ENCODE peak calls at places on chromosomes 11 and 22, in four cellular contexts. One of them, this sample, is unnamed.

GRCh38 chr11:69003301-69003865 is 9.7 kb downstream of the MRGPRF start:
- DNase-seq in neuronal stem cell: no peak
- DNase-seq in cardiac muscle cell: no peak
- DNase-seq in ovary: peak; percentile 25
- DNase-seq in this sample: no peak

GRCh38 chr22:35330258-35330861 is 30.7 kb downstream of the TOM1 start:
- DNase-seq in neuronal stem cell: no peak
- DNase-seq in cardiac muscle cell: peak; percentile 95
- DNase-seq in ovary: peak; percentile 79
- DNase-seq in this sample: peak; percentile 54

GRCh38 chr22:27801616-27802388 is at the start of gene MN1:
- DNase-seq in neuronal stem cell: peak; percentile 79
- DNase-seq in cardiac muscle cell: peak; percentile 58
- DNase-seq in ovary: peak; percentile 78
- DNase-seq in this sample: peak; percentile 37

GRCh38 chr11:65615950-65616574 is 486 bp downstream of the PCNX3 start:
- DNase-seq in neuronal stem cell: no peak
- DNase-seq in cardiac muscle cell: peak; percentile 31
- DNase-seq in ovary: no peak
- DNase-seq in this sample: no peak

GRCh38 chr22:45240137-45240809 is 421 bp downstream of the KIAA0930 start:
- DNase-seq in neuronal stem cell: no peak
- DNase-seq in cardiac muscle cell: peak; percentile 41
- DNase-seq in ovary: peak; percentile 52
- DNase-seq in this sample: peak; percentile 34

GRCh38 chr11:62547691-62548281 is 1.2 kb upstream of the AHNAK start:
- DNase-seq in neuronal stem cell: no peak
- DNase-seq in cardiac muscle cell: no peak
- DNase-seq in ovary: no peak
- DNase-seq in this sample: no peak

GRCh38 chr11:82521427-82521826 is 212.2 kb downstream of the FAM181B start:
- DNase-seq in neuronal stem cell: no peak
- DNase-seq in cardiac muscle cell: no peak
- DNase-seq in ovary: no peak
- DNase-seq in this sample: no peak

GRCh38 chr11:79592441-79593223 is 151.8 kb upstream of the TENM4 start:
- DNase-seq in neuronal stem cell: no peak
- DNase-seq in cardiac muscle cell: no peak
- DNase-seq in ovary: no peak
- DNase-seq in this sample: no peak

GRCh38 chr11:35964846-35965245 is 21.0 kb downstream of the LDLRAD3 start:
- DNase-seq in neuronal stem cell: no peak
- DNase-seq in cardiac muscle cell: peak; percentile 34
- DNase-seq in ovary: no peak
- DNase-seq in this sample: no peak

GRCh38 chr11:121033635-121034034 is 9.7 kb downstream of the TBCEL start:
- DNase-seq in neuronal stem cell: no peak
- DNase-seq in cardiac muscle cell: no peak
- DNase-seq in ovary: no peak
- DNase-seq in this sample: no peak

GRCh38 chr11:83611616-83612015 is 325.4 kb upstream of the CCDC90B start:
- DNase-seq in neuronal stem cell: no peak
- DNase-seq in cardiac muscle cell: no peak
- DNase-seq in ovary: no peak
- DNase-seq in this sample: no peak

GRCh38 chr11:69493931-69494821 is 12.7 kb downstream of the LINC01488 start:
- DNase-seq in neuronal stem cell: no peak
- DNase-seq in cardiac muscle cell: no peak
- DNase-seq in ovary: no peak
- DNase-seq in this sample: no peak

GRCh38 chr11:75490221-75491181 is 35.2 kb downstream of the GDPD5 start:
- DNase-seq in neuronal stem cell: no peak
- DNase-seq in cardiac muscle cell: peak; percentile 42
- DNase-seq in ovary: no peak
- DNase-seq in this sample: no peak

GRCh38 chr11:17145972-17146371 is 61.8 kb downstream of the PIK3C2A start:
- DNase-seq in neuronal stem cell: no peak
- DNase-seq in cardiac muscle cell: no peak
- DNase-seq in ovary: no peak
- DNase-seq in this sample: no peak

GRCh38 chr22:32590556-32590955 is 115.9 kb downstream of the FBXO7 start:
- DNase-seq in neuronal stem cell: no peak
- DNase-seq in cardiac muscle cell: peak; percentile 68
- DNase-seq in ovary: no peak
- DNase-seq in this sample: no peak

GRCh38 chr11:57458410-57459111 is 1.8 kb upstream of the RTN4RL2 start:
- DNase-seq in neuronal stem cell: no peak
- DNase-seq in cardiac muscle cell: peak; percentile 50
- DNase-seq in ovary: peak; percentile 60
- DNase-seq in this sample: peak; percentile 26

GRCh38 chr22:34380532-34380931 is 460.3 kb upstream of the LARGE1 start:
- DNase-seq in neuronal stem cell: no peak
- DNase-seq in cardiac muscle cell: no peak
- DNase-seq in ovary: no peak
- DNase-seq in this sample: no peak

GRCh38 chr11:93740802-93741093 is 547 bp downstream of the TAF1D start:
- DNase-seq in neuronal stem cell: peak; percentile 29
- DNase-seq in cardiac muscle cell: peak; percentile 79
- DNase-seq in ovary: peak; percentile 64
- DNase-seq in this sample: no peak

GRCh38 chr11:93741094-93741881 is at the start of the genes C11orf54 and TAF1D:
- DNase-seq in neuronal stem cell: peak; percentile 97
- DNase-seq in cardiac muscle cell: peak; percentile 98
- DNase-seq in ovary: peak; percentile 97
- DNase-seq in this sample: peak; percentile 98

GRCh38 chr11:93738647-93739081 is 2.6 kb downstream of the TAF1D start:
- DNase-seq in neuronal stem cell: no peak
- DNase-seq in cardiac muscle cell: peak; percentile 37
- DNase-seq in ovary: no peak
- DNase-seq in this sample: no peak

GRCh38 chr11:93741882-93742226 is 382 bp downstream of the C11orf54 start:
- DNase-seq in neuronal stem cell: no peak
- DNase-seq in cardiac muscle cell: peak; percentile 59
- DNase-seq in ovary: no peak
- DNase-seq in this sample: no peak

DNA sequence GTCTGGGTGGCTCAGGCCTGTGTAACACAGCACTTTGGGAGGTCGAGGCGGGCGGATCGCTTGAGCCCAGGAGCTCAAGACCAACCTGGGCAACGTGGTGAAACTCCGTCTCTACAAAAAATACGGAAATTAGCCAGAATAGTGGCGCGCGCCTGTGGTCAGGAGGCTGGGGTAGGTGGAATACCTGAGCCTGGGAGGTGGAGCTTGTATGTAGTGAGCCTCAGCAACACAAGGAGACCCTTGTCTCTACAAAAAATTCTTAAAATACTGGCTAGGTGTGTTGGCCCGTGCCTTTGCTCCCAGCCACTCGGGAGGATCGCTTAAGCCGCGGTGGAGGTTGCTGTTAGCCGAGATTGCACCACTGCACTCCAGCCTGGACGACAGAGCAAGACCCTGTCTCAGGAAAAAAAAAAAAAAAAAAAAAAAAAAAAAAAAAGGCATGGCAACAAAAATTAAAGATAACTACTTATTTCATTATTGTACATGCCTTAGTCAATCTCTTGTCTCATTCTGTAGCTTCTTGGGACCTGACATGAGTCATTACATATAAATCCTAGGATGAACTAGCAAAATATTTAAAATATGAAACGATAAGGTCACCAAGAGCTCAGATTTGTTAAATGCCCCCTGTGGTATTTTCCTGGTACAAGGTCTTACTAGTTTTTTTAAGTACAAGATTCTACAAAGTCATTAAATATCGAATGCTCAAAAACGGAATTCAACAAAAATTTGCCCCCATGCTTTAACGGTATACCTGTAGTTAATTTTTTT is 1.1 kb downstream of the TAF1D start:
- DNase-seq in neuronal stem cell: no peak
- DNase-seq in cardiac muscle cell: peak; percentile 46
- DNase-seq in ovary: peak; percentile 30
- DNase-seq in this sample: peak; percentile 24
- H3K4me1 ChIP-seq in neuronal stem cell: peaks cover 3% of the 10 kb centered on the region
- H3K4me1 ChIP-seq in cardiac muscle cell: peaks cover 18% of the 10 kb centered on the region
- H3K4me1 ChIP-seq in ovary: peaks cover 2% of the 10 kb centered on the region
- H3K4me1 ChIP-seq in this sample: peaks cover 62% of the 10 kb centered on the region

GRCh38 chr22:47564651-47565050 is 802.2 kb downstream of the TBC1D22A start:
- DNase-seq in neuronal stem cell: no peak
- DNase-seq in cardiac muscle cell: no peak
- DNase-seq in ovary: no peak
- DNase-seq in this sample: no peak
- H3K9me3 ChIP-seq in neuronal stem cell: no peaks in the 10 kb centered on the region
- H3K9me3 ChIP-seq in cardiac muscle cell: no peaks in the 10 kb centered on the region
- H3K9me3 ChIP-seq in ovary: no peaks in the 10 kb centered on the region
- H3K9me3 ChIP-seq in this sample: no peaks in the 10 kb centered on the region

GRCh38 chr11:14537134-14537599 is 17.0 kb upstream of the PSMA1 start:
- DNase-seq in neuronal stem cell: peak; percentile 18
- DNase-seq in cardiac muscle cell: peak; percentile 67
- DNase-seq in ovary: no peak
- DNase-seq in this sample: peak; percentile 67
- H3K4me1 ChIP-seq in neuronal stem cell: no peaks in the 10 kb centered on the region
- H3K4me1 ChIP-seq in cardiac muscle cell: no peaks in the 10 kb centered on the region
- H3K4me1 ChIP-seq in ovary: peaks cover 2% of the 10 kb centered on the region
- H3K4me1 ChIP-seq in this sample: peaks cover 10% of the 10 kb centered on the region

GRCh38 chr22:47247609-47248240 is 485.3 kb downstream of the TBC1D22A start:
- DNase-seq in neuronal stem cell: no peak
- DNase-seq in cardiac muscle cell: no peak
- DNase-seq in ovary: no peak
- DNase-seq in this sample: no peak
- H3K9me3 ChIP-seq in neuronal stem cell: no peaks in the 10 kb centered on the region
- H3K9me3 ChIP-seq in cardiac muscle cell: no peaks in the 10 kb centered on the region
- H3K9me3 ChIP-seq in ovary: no peaks in the 10 kb centered on the region
- H3K9me3 ChIP-seq in this sample: peaks cover 4% of the 10 kb centered on the region

GRCh38 chr11:45860348-45860747 is 13.1 kb downstream of the CRY2 start:
- DNase-seq in neuronal stem cell: no peak
- DNase-seq in cardiac muscle cell: no peak
- DNase-seq in ovary: no peak
- DNase-seq in this sample: no peak
- H3K4me1 ChIP-seq in neuronal stem cell: peaks cover 7% of the 10 kb centered on the region
- H3K4me1 ChIP-seq in cardiac muscle cell: peaks cover 23% of the 10 kb centered on the region
- H3K4me1 ChIP-seq in ovary: peaks cover 27% of the 10 kb centered on the region
- H3K4me1 ChIP-seq in this sample: no peaks in the 10 kb centered on the region

GRCh38 chr22:49163960-49164690 is 663.5 kb downstream of the BRD1 start:
- DNase-seq in neuronal stem cell: no peak
- DNase-seq in cardiac muscle cell: no peak
- DNase-seq in ovary: no peak
- DNase-seq in this sample: no peak
- H3K9me3 ChIP-seq in neuronal stem cell: no peaks in the 10 kb centered on the region
- H3K9me3 ChIP-seq in cardiac muscle cell: no peaks in the 10 kb centered on the region
- H3K9me3 ChIP-seq in ovary: no peaks in the 10 kb centered on the region
- H3K9me3 ChIP-seq in this sample: no peaks in the 10 kb centered on the region

GRCh38 chr11:119193001-119193400 is 7.7 kb downstream of the NHERF4 start:
- DNase-seq in neuronal stem cell: no peak
- DNase-seq in cardiac muscle cell: no peak
- DNase-seq in ovary: no peak
- DNase-seq in this sample: no peak
- H3K4me1 ChIP-seq in neuronal stem cell: no peaks in the 10 kb centered on the region
- H3K4me1 ChIP-seq in cardiac muscle cell: no peaks in the 10 kb centered on the region
- H3K4me1 ChIP-seq in ovary: no peaks in the 10 kb centered on the region
- H3K4me1 ChIP-seq in this sample: no peaks in the 10 kb centered on the region

This sample was measured in CD4-positive, CD25-positive, alpha-beta regulatory T cell.